ENCODE peak calls at places on chromosomes 16 and 17, in six cellular contexts. One of them, this sample, is unnamed.
A peak's percentile ranks its signal among the peaks of the same experiment; 100 is the strongest.

GRCh38 chr17:34054495-34054894 is 200.6 kb upstream of the CCL2 start:
- DNase-seq in epithelial cell of proximal tubule: no peak
- DNase-seq in lung: no peak
- DNase-seq in colonic mucosa: no peak
- DNase-seq in neural crest cell: no peak
- DNase-seq in GM10248: no peak
- DNase-seq in this sample: no peak

GRCh38 chr17:6923385-6923784 is 72.5 kb upstream of the ALOX12 start:
- DNase-seq in GM10248: no peak
- DNase-seq in neural crest cell: no peak
- DNase-seq in epithelial cell of proximal tubule: no peak
- DNase-seq in lung: no peak
- DNase-seq in colonic mucosa: no peak
- DNase-seq in this sample: no peak

GRCh38 chr17:45129940-45130639 is 2.2 kb downstream of the PLCD3 start:
- DNase-seq in neural crest cell: no peak
- DNase-seq in epithelial cell of proximal tubule: no peak
- DNase-seq in colonic mucosa: peak; percentile 85
- DNase-seq in GM10248: no peak
- DNase-seq in lung: no peak
- DNase-seq in this sample: no peak

GRCh38 chr17:5545051-5545987 is 39.0 kb downstream of the NLRP1 start:
- DNase-seq in GM10248: no peak
- DNase-seq in epithelial cell of proximal tubule: no peak
- DNase-seq in neural crest cell: no peak
- DNase-seq in colonic mucosa: no peak
- DNase-seq in lung: no peak
- DNase-seq in this sample: no peak

GRCh38 chr16:23145608-23146007 is 3.6 kb downstream of the USP31 start:
- DNase-seq in lung: no peak
- DNase-seq in epithelial cell of proximal tubule: peak; percentile 97
- DNase-seq in GM10248: no peak
- DNase-seq in neural crest cell: no peak
- DNase-seq in colonic mucosa: no peak
- DNase-seq in this sample: no peak

GRCh38 chr17:58263773-58264172 is 17.0 kb downstream of the MPO start:
- DNase-seq in neural crest cell: no peak
- DNase-seq in colonic mucosa: peak; percentile 8
- DNase-seq in epithelial cell of proximal tubule: no peak
- DNase-seq in GM10248: no peak
- DNase-seq in lung: peak; percentile 19
- DNase-seq in this sample: no peak

GRCh38 chr17:34131386-34131785 is 123.7 kb upstream of the CCL2 start:
- DNase-seq in colonic mucosa: no peak
- DNase-seq in epithelial cell of proximal tubule: no peak
- DNase-seq in GM10248: no peak
- DNase-seq in neural crest cell: no peak
- DNase-seq in lung: no peak
- DNase-seq in this sample: no peak

GRCh38 chr17:76000016-76000754 is 470 bp upstream of the CDK3 start:
- DNase-seq in epithelial cell of proximal tubule: no peak
- DNase-seq in colonic mucosa: peak; percentile 78
- DNase-seq in GM10248: peak; percentile 81
- DNase-seq in neural crest cell: peak; percentile 74
- DNase-seq in lung: no peak
- DNase-seq in this sample: peak; percentile 59

GRCh38 chr17:68248886-68249872 is 1.3 kb downstream of the AMZ2 start:
- DNase-seq in neural crest cell: no peak
- DNase-seq in lung: no peak
- DNase-seq in colonic mucosa: no peak
- DNase-seq in epithelial cell of proximal tubule: no peak
- DNase-seq in GM10248: no peak
- DNase-seq in this sample: no peak

GRCh38 chr17:21304091-21304490 is 19.6 kb downstream of the MAP2K3 start:
- DNase-seq in colonic mucosa: no peak
- DNase-seq in lung: no peak
- DNase-seq in neural crest cell: no peak
- DNase-seq in GM10248: peak; percentile 26
- DNase-seq in epithelial cell of proximal tubule: no peak
- DNase-seq in this sample: no peak

GRCh38 chr16:58021661-58022551 is 3.6 kb upstream of the MMP15 start:
- DNase-seq in colonic mucosa: no peak
- DNase-seq in lung: no peak
- DNase-seq in GM10248: no peak
- DNase-seq in epithelial cell of proximal tubule: no peak
- DNase-seq in neural crest cell: no peak
- DNase-seq in this sample: no peak

GRCh38 chr16:30609002-30609927 is 924 bp downstream of the ZNF689 start:
- DNase-seq in colonic mucosa: peak; percentile 60
- DNase-seq in epithelial cell of proximal tubule: no peak
- DNase-seq in lung: peak; percentile 51
- DNase-seq in neural crest cell: peak; percentile 23
- DNase-seq in GM10248: peak; percentile 56
- DNase-seq in this sample: no peak

GRCh38 chr16:3880623-3881498 is at the start of gene CREBBP:
- DNase-seq in neural crest cell: peak; percentile 73
- DNase-seq in colonic mucosa: peak; percentile 82
- DNase-seq in epithelial cell of proximal tubule: no peak
- DNase-seq in lung: peak; percentile 80
- DNase-seq in GM10248: peak; percentile 94
- DNase-seq in this sample: peak; percentile 87

GRCh38 chr16:3881499-3881995 is 1.0 kb upstream of the CREBBP start:
- DNase-seq in colonic mucosa: no peak
- DNase-seq in GM10248: no peak
- DNase-seq in neural crest cell: no peak
- DNase-seq in lung: no peak
- DNase-seq in epithelial cell of proximal tubule: no peak
- DNase-seq in this sample: no peak

GRCh38 chr16:3878610-3879009 is 1.9 kb downstream of the CREBBP start:
- DNase-seq in GM10248: no peak
- DNase-seq in neural crest cell: no peak
- DNase-seq in epithelial cell of proximal tubule: no peak
- DNase-seq in lung: no peak
- DNase-seq in colonic mucosa: no peak
- DNase-seq in this sample: no peak

GRCh38 chr16:3879258-3879886 is 1.1 kb downstream of the CREBBP start:
- DNase-seq in lung: no peak
- DNase-seq in neural crest cell: no peak
- DNase-seq in epithelial cell of proximal tubule: no peak
- DNase-seq in GM10248: no peak
- DNase-seq in colonic mucosa: peak; percentile 34
- DNase-seq in this sample: peak; percentile 21

GRCh38 chr16:3879887-3880564 is 487 bp downstream of the CREBBP start:
- DNase-seq in GM10248: peak; percentile 81
- DNase-seq in epithelial cell of proximal tubule: no peak
- DNase-seq in neural crest cell: peak; percentile 41
- DNase-seq in colonic mucosa: peak; percentile 68
- DNase-seq in lung: peak; percentile 72
- DNase-seq in this sample: peak; percentile 79
- TF ChIP-seq CTCF in GM10248: peak; percentile 50
- TF ChIP-seq CTCF in epithelial cell of proximal tubule: no peak
- TF ChIP-seq CTCF in neural crest cell: no peak
- TF ChIP-seq CTCF in colonic mucosa: no peak
- TF ChIP-seq CTCF in lung: peak; percentile 5
- TF ChIP-seq CTCF in this sample: no peak

GRCh38 chr16:79712273-79712672 is 111.7 kb upstream of the MAF start:
- DNase-seq in GM10248: no peak
- DNase-seq in lung: no peak
- DNase-seq in epithelial cell of proximal tubule: no peak
- DNase-seq in colonic mucosa: peak; percentile 42
- DNase-seq in neural crest cell: no peak
- DNase-seq in this sample: no peak

GRCh38 chr16:79716645-79717323 is 116.2 kb upstream of the MAF start:
- DNase-seq in neural crest cell: no peak
- DNase-seq in GM10248: no peak
- DNase-seq in lung: no peak
- DNase-seq in epithelial cell of proximal tubule: no peak
- DNase-seq in colonic mucosa: no peak
- DNase-seq in this sample: no peak

GRCh38 chr16:79715088-79715487 is 114.6 kb upstream of the MAF start:
- DNase-seq in GM10248: no peak
- DNase-seq in neural crest cell: no peak
- DNase-seq in epithelial cell of proximal tubule: no peak
- DNase-seq in lung: no peak
- DNase-seq in colonic mucosa: no peak
- DNase-seq in this sample: no peak

GRCh38 chr16:79714440-79714839 is 113.9 kb upstream of the MAF start:
- DNase-seq in colonic mucosa: no peak
- DNase-seq in GM10248: no peak
- DNase-seq in lung: no peak
- DNase-seq in epithelial cell of proximal tubule: no peak
- DNase-seq in neural crest cell: no peak
- DNase-seq in this sample: no peak

GRCh38 chr16:79713609-79714309 is 113.2 kb upstream of the MAF start:
- DNase-seq in lung: no peak
- DNase-seq in GM10248: no peak
- DNase-seq in neural crest cell: no peak
- DNase-seq in epithelial cell of proximal tubule: no peak
- DNase-seq in colonic mucosa: no peak
- DNase-seq in this sample: no peak
- TF ChIP-seq CTCF in lung: no peak
- TF ChIP-seq CTCF in GM10248: no peak
- TF ChIP-seq CTCF in neural crest cell: no peak
- TF ChIP-seq CTCF in epithelial cell of proximal tubule: no peak
- TF ChIP-seq CTCF in colonic mucosa: no peak
- TF ChIP-seq CTCF in this sample: no peak

GRCh38 chr16:88710556-88710955 is 4.3 kb downstream of the CTU2 start:
- DNase-seq in lung: no peak
- DNase-seq in GM10248: no peak
- DNase-seq in colonic mucosa: no peak
- DNase-seq in epithelial cell of proximal tubule: no peak
- DNase-seq in neural crest cell: no peak
- DNase-seq in this sample: no peak
- TF ChIP-seq CTCF in lung: no peak
- TF ChIP-seq CTCF in GM10248: no peak
- TF ChIP-seq CTCF in colonic mucosa: no peak
- TF ChIP-seq CTCF in epithelial cell of proximal tubule: no peak
- TF ChIP-seq CTCF in neural crest cell: no peak
- TF ChIP-seq CTCF in this sample: no peak

GRCh38 chr17:72476575-72476986 is 355.8 kb downstream of the SOX9 start:
- DNase-seq in GM10248: no peak
- DNase-seq in lung: no peak
- DNase-seq in epithelial cell of proximal tubule: no peak
- DNase-seq in colonic mucosa: no peak
- DNase-seq in neural crest cell: no peak
- DNase-seq in this sample: no peak

GRCh38 chr17:72477529-72477928 is 356.7 kb downstream of the SOX9 start:
- DNase-seq in GM10248: no peak
- DNase-seq in epithelial cell of proximal tubule: no peak
- DNase-seq in neural crest cell: no peak
- DNase-seq in lung: no peak
- DNase-seq in colonic mucosa: peak; percentile 78
- DNase-seq in this sample: no peak

GRCh38 chr17:72476134-72476533 is 355.3 kb downstream of the SOX9 start:
- DNase-seq in colonic mucosa: no peak
- DNase-seq in neural crest cell: no peak
- DNase-seq in GM10248: no peak
- DNase-seq in epithelial cell of proximal tubule: no peak
- DNase-seq in lung: no peak
- DNase-seq in this sample: no peak

GRCh38 chr17:72481572-72481971 is 360.8 kb downstream of the SOX9 start:
- DNase-seq in colonic mucosa: no peak
- DNase-seq in neural crest cell: no peak
- DNase-seq in lung: no peak
- DNase-seq in GM10248: no peak
- DNase-seq in epithelial cell of proximal tubule: no peak
- DNase-seq in this sample: no peak

DNA sequence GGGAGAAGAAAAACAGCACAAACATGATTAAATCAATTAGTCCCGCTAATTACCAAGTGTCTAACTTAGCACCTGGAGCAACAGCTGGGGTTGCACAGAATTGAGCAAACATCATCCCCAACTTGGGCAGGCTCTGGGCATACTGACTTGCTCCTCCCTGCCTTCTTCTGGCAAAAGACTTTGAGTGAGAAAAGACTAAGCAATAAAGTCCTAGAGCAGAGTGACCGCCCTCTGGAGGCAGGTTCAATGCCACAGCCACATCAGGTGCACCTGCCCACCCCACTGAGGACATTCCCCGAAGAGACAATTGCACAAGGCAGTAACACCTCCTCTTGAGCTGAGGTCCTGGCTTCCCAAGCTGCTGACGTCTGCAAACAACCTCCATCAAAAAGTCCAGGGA is 358.3 kb downstream of the SOX9 start:
- DNase-seq in colonic mucosa: no peak
- DNase-seq in epithelial cell of proximal tubule: no peak
- DNase-seq in lung: no peak
- DNase-seq in GM10248: no peak
- DNase-seq in neural crest cell: no peak
- DNase-seq in this sample: no peak
- TF ChIP-seq CTCF in colonic mucosa: peak; percentile 21
- TF ChIP-seq CTCF in epithelial cell of proximal tubule: peak; percentile 24
- TF ChIP-seq CTCF in lung: no peak
- TF ChIP-seq CTCF in GM10248: no peak
- TF ChIP-seq CTCF in neural crest cell: no peak
- TF ChIP-seq CTCF in this sample: no peak